ENCODE peak calls at places on chromosome 19, in five cellular contexts. A, U, M, I and V are unnamed samples.

GRCh38 chr19:48913114-48913513 is 13.0 kb downstream of the NUCB1 start:
- DNase-seq in A (no peak), U (no peak), M (no peak), I (no peak), V (no peak)

GRCh38 chr19:30322641-30323320 is 49.4 kb upstream of the ZNF536 start:
- DNase-seq in A (no peak), U (no peak), M (no peak), I (no peak), V (no peak)

GRCh38 chr19:57434386-57435061 is 601 bp upstream of the ZNF749 start:
- DNase-seq in A (no peak), U (no peak), M (no peak), I (no peak), V (no peak)

GRCh38 chr19:30376272-30376671 is 4.1 kb downstream of the ZNF536 start:
- DNase-seq in A (no peak), U (no peak), M (no peak), I (no peak), V (no peak)

GRCh38 chr19:21474671-21475181 is 30.7 kb upstream of the ZNF429 start:
- DNase-seq in A (no peak), U (no peak), M (peak; percentile 37), I (peak; percentile 20), V (no peak)

GRCh38 chr19:11203194-11204075 is 6.1 kb upstream of the KANK2 start:
- DNase-seq in A (peak; percentile 71), U (peak; percentile 72), M (peak; percentile 65), I (peak; percentile 80), V (no peak)

GRCh38 chr19:58409010-58409790 is 751 bp downstream of the ZNF584 start:
- DNase-seq in A (no peak), U (no peak), M (no peak), I (no peak), V (no peak)

GRCh38 chr19:53927745-53928144 is 18.7 kb downstream of the CACNG7 start:
- DNase-seq in A (no peak), U (no peak), M (no peak), I (no peak), V (peak; percentile 42)

GRCh38 chr19:17170538-17171297 is 44.4 kb upstream of the USE1 start:
- DNase-seq in A (no peak), U (no peak), M (no peak), I (no peak), V (no peak)

GRCh38 chr19:16886305-16886880 is 2.4 kb upstream of the F2RL3 start:
- DNase-seq in A (peak; percentile 35), U (no peak), M (no peak), I (no peak), V (no peak)

GRCh38 chr19:53102701-53103140 is 501 bp downstream of the ZNF160 start:
- DNase-seq in A (no peak), U (no peak), M (no peak), I (no peak), V (no peak)

GRCh38 chr19:54366811-54367210 is 2.1 kb upstream of the LAIR1 start:
- DNase-seq in A (no peak), U (no peak), M (no peak), I (no peak), V (no peak)

GRCh38 chr19:1134431-1134830 is 30.6 kb downstream of the GPX4 start:
- DNase-seq in A (no peak), U (no peak), M (no peak), I (no peak), V (no peak)

GRCh38 chr19:41903161-41903953 is 20.4 kb downstream of the ARHGEF1 start:
- DNase-seq in A (no peak), U (no peak), M (no peak), I (no peak), V (no peak)

DNA sequence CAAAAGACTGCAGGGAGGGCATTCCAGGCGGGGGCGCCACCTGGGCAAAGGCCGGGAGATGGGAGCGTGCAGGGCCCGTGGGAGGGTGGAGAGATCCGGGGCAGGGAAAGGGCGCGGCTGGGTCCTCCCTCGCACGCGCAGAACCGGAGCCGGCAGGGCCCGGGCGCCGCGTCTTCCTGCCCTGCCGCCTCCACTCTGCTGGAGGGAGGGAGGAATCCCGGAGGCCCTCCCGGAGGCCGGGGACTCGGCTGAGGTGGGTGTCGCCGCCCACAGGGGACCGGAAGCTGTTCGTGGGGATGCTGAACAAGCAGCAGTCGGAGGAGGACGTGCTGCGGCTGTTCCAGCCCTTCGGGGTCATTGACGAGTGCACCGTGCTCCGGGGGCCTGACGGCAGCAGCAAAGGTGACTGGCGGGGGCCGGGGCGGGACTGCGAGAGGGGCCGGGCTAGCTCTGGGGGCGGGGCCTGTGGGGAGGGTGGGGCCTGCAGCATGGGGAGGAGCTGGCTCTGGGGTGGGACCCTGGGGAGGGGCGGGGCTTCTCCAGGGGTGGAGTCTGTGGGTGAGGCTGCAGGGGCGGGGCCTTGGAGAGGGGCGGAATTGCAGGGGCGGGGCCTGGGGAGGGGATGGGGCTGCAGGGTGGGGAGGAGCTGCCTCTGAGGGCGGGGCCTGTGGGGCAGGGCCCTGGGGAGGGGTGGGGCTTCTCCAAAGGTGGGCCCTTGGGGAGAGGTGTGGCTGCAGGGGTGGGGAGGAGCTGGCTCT is 51.3 kb downstream of the CELF5 start:
- DNase-seq in A (peak; percentile 56), U (peak; percentile 84), M (no peak), I (peak; percentile 7), V (peak; percentile 50)
- H3K4me3 ChIP-seq in A (no peak overlapping the region), U (peak overlapping the region; percentile 61), M (peak overlapping the region; percentile 23), I (peak overlapping the region; percentile 65), V (peak overlapping the region; percentile 48)

GRCh38 chr19:24065865-24066604 is 21.0 kb upstream of the ZNF254 start:
- DNase-seq in A (no peak), U (no peak), M (no peak), I (no peak), V (no peak)

GRCh38 chr19:24062222-24062621 is 24.8 kb upstream of the ZNF254 start:
- DNase-seq in A (no peak), U (no peak), M (no peak), I (no peak), V (no peak)

GRCh38 chr19:24063312-24063711 is 23.7 kb upstream of the ZNF254 start:
- DNase-seq in A (no peak), U (no peak), M (no peak), I (no peak), V (no peak)

GRCh38 chr19:24065243-24065642 is 21.7 kb upstream of the ZNF254 start:
- DNase-seq in A (no peak), U (no peak), M (no peak), I (no peak), V (no peak)

DNA sequence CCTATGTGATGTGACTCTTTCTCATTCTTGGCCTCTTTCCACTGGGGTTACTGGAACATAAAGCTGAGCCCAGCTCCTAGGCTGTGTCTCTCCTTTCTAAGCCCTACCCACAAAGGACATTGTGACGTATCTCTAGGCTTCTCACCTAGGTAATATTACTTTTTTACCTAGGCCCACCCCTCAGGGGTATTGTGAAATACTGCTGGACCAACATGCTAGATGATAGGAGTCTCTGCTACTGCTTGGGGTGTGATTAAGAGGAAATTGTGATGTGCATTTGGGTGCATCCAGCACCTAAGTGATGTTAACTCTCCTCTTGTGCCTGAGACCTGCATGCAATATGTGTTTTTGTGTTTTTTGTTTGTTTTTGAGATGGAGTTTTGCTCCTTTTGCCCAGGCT is 22.8 kb upstream of the ZNF254 start:
- DNase-seq in A (no peak), U (no peak), M (no peak), I (no peak), V (no peak)
- TF ChIP-seq CTCF in A (no peak), U (no peak), M (no peak), I (no peak), V (no peak)

DNA sequence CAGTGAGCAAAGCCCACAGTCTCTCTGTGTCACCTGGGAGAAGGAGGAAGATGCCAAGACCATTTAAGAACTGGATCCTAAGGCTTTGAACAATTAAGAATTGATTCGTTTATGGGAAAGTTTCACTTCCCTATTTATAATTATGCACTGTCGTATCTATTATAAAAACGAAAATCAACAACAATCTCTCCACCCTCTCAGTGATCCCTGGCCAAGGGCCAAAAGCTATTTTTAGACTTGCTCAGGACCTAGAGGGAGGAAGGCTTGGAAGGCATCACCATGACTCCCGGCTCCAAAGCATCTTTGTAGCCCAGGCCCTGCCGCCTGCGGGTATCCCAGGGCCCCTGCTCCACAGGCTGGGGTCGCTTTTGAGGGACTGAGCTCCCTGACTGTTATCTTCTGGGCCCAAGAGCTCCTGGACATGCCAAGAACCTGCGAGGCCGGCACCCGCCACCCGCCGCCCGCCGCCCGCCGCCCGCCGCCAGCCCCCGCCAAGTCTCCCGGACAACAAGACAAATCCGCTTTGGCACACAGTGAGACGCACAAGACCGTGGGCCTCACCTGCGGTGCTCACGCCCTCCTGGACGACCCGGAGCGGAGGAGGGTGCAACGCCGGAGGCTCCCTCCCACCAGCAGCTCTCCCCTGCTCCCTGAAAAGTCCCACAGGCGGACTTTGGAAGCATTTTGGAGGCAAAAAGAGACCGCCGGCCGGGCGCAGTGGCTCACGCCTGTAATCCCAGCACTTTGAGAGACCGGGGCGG is 1.2 kb downstream of the RHPN2 start:
- DNase-seq in A (peak; percentile 23), U (no peak), M (no peak), I (no peak), V (no peak)
- H3K4me3 ChIP-seq in A (peak overlapping the region; percentile 19), U (peak overlapping the region; percentile 84), M (peak overlapping the region; percentile 80), I (peak overlapping the region; percentile 69), V (peak overlapping the region; percentile 94)

DNA sequence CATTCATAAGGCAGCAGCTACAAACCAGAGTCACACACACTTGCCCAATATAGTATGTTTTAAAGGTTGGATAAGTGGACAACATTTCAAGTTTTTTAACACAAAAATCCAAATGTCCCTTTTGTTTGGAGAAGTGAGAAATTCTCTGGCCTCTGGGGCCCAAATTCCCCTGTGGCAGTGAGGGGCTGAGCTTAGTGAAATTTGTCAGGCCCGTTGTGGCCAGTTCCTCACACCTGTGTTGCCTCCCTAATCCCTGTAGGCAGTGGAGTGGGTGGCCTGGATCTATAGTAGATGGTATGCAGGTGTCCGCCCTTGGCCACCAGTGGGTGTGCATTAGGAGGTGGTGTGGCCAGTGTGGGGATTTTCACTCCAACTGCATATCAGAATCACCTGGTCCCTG is 6.7 kb downstream of the WDR62 start:
- DNase-seq in A (no peak), U (no peak), M (no peak), I (no peak), V (no peak)
- TF ChIP-seq CTCF in A (no peak), U (no peak), M (no peak), I (no peak), V (no peak)

GRCh38 chr19:7067716-7068115 is 1.8 kb upstream of the ZNF557 start:
- DNase-seq in A (no peak), U (no peak), M (no peak), I (no peak), V (no peak)

GRCh38 chr19:7069904-7070226 is 362 bp downstream of the ZNF557 start:
- DNase-seq in A (no peak), U (peak; percentile 11), M (no peak), I (no peak), V (no peak)

GRCh38 chr19:7072541-7072940 is 3.0 kb downstream of the ZNF557 start:
- DNase-seq in A (no peak), U (no peak), M (no peak), I (no peak), V (no peak)

GRCh38 chr19:7068599-7068998 is 904 bp upstream of the ZNF557 start:
- DNase-seq in A (no peak), U (no peak), M (no peak), I (no peak), V (no peak)

GRCh38 chr19:7069042-7069903 is at the start of gene ZNF557:
- DNase-seq in A (peak; percentile 98), U (peak; percentile 68), M (peak; percentile 94), I (peak; percentile 98), V (peak; percentile 92)
- H3K4me3 ChIP-seq in A (peak within 1 kb of the TSS; percentile 94), U (peak within 1 kb of the TSS; percentile 84), M (peak within 1 kb of the TSS; percentile 84), I (peak within 1 kb of the TSS; percentile 81), V (peak within 1 kb of the TSS; percentile 86)